ENCODE peak calls at places on chromosomes 16 and 17, in four cellular contexts. One of them, this sample, is unnamed.

GRCh38 chr17:5544115-5544514 is 40.2 kb downstream of the NLRP1 start:
- DNase-seq in kidney: no peak
- DNase-seq in transverse colon: no peak
- DNase-seq in brain microvascular endothelial cell: no peak
- DNase-seq in this sample: no peak

GRCh38 chr16:71540-72341 is 690 bp downstream of the RHBDF1 start:
- DNase-seq in kidney: peak
- DNase-seq in transverse colon: peak
- DNase-seq in brain microvascular endothelial cell: peak
- DNase-seq in this sample: no peak

GRCh38 chr16:4272114-4272954 is 489 bp downstream of the TFAP4 start:
- DNase-seq in kidney: peak
- DNase-seq in transverse colon: peak
- DNase-seq in brain microvascular endothelial cell: no peak
- DNase-seq in this sample: peak

GRCh38 chr17:1000597-1001490 is 3.9 kb downstream of the TIMM22 start:
- DNase-seq in kidney: peak
- DNase-seq in transverse colon: no peak
- DNase-seq in brain microvascular endothelial cell: peak
- DNase-seq in this sample: no peak

GRCh38 chr16:65069090-65069489 is 52.8 kb downstream of the CDH11 start:
- DNase-seq in kidney: no peak
- DNase-seq in transverse colon: no peak
- DNase-seq in brain microvascular endothelial cell: peak
- DNase-seq in this sample: no peak

GRCh38 chr16:57266531-57267268 is 17.8 kb downstream of the PLLP start:
- DNase-seq in kidney: peak
- DNase-seq in transverse colon: no peak
- DNase-seq in brain microvascular endothelial cell: no peak
- DNase-seq in this sample: no peak

GRCh38 chr17:43315858-43316521 is 82.2 kb upstream of the RNU2-1 start:
- DNase-seq in kidney: no peak
- DNase-seq in transverse colon: no peak
- DNase-seq in brain microvascular endothelial cell: no peak
- DNase-seq in this sample: no peak

GRCh38 chr16:17031484-17032268 is 439.1 kb downstream of the XYLT1 start:
- DNase-seq in kidney: no peak
- DNase-seq in transverse colon: no peak
- DNase-seq in brain microvascular endothelial cell: no peak
- DNase-seq in this sample: no peak

GRCh38 chr17:36939059-36939943 is 2.0 kb downstream of the LHX1 start:
- DNase-seq in kidney: no peak
- DNase-seq in transverse colon: no peak
- DNase-seq in brain microvascular endothelial cell: no peak
- DNase-seq in this sample: no peak

GRCh38 chr17:60573139-60573975 is 26.6 kb upstream of the PPM1D start:
- DNase-seq in kidney: no peak
- DNase-seq in transverse colon: no peak
- DNase-seq in brain microvascular endothelial cell: peak
- DNase-seq in this sample: no peak

GRCh38 chr16:65336169-65336568 is 214.3 kb upstream of the CDH11 start:
- DNase-seq in kidney: no peak
- DNase-seq in transverse colon: no peak
- DNase-seq in brain microvascular endothelial cell: peak
- DNase-seq in this sample: no peak

GRCh38 chr16:22786691-22787090 is 27.3 kb upstream of the HS3ST2 start:
- DNase-seq in kidney: no peak
- DNase-seq in transverse colon: no peak
- DNase-seq in brain microvascular endothelial cell: no peak
- DNase-seq in this sample: no peak

GRCh38 chr17:45091778-45092425 is 30.8 kb downstream of the NMT1 start:
- DNase-seq in kidney: no peak
- DNase-seq in transverse colon: no peak
- DNase-seq in brain microvascular endothelial cell: no peak
- DNase-seq in this sample: peak

GRCh38 chr16:11658896-11659708 is 9.2 kb upstream of the SNN start:
- DNase-seq in kidney: no peak
- DNase-seq in transverse colon: no peak
- DNase-seq in brain microvascular endothelial cell: no peak
- DNase-seq in this sample: no peak

GRCh38 chr17:32486091-32486700 is 597 bp upstream of the CDK5R1 start:
- DNase-seq in kidney: peak
- DNase-seq in transverse colon: peak
- DNase-seq in brain microvascular endothelial cell: no peak
- DNase-seq in this sample: peak

GRCh38 chr17:82648761-82649474 is 674 bp upstream of the WDR45B start:
- DNase-seq in kidney: peak
- DNase-seq in transverse colon: peak
- DNase-seq in brain microvascular endothelial cell: no peak
- DNase-seq in this sample: peak

GRCh38 chr17:80105762-80106161 is 4.4 kb downstream of the GAA start:
- DNase-seq in kidney: peak
- DNase-seq in transverse colon: peak
- DNase-seq in brain microvascular endothelial cell: peak
- DNase-seq in this sample: peak

GRCh38 chr17:65561394-65562205 is at the start of gene AXIN2:
- DNase-seq in kidney: peak
- DNase-seq in transverse colon: peak
- DNase-seq in brain microvascular endothelial cell: peak
- DNase-seq in this sample: peak

GRCh38 chr16:17510532-17510931 is 39.8 kb upstream of the XYLT1 start:
- DNase-seq in kidney: no peak
- DNase-seq in transverse colon: no peak
- DNase-seq in brain microvascular endothelial cell: no peak
- DNase-seq in this sample: no peak

GRCh38 chr16:8641671-8642070 is 20.2 kb downstream of the METTL22 start:
- DNase-seq in kidney: no peak
- DNase-seq in transverse colon: no peak
- DNase-seq in brain microvascular endothelial cell: no peak
- DNase-seq in this sample: peak

GRCh38 chr17:19002191-19002590 is 2.4 kb downstream of the FAM83G start:
- DNase-seq in kidney: no peak
- DNase-seq in transverse colon: no peak
- DNase-seq in brain microvascular endothelial cell: no peak
- DNase-seq in this sample: no peak

GRCh38 chr16:82350560-82350959 is 180.5 kb upstream of the MPHOSPH6 start:
- DNase-seq in kidney: no peak
- DNase-seq in transverse colon: no peak
- DNase-seq in brain microvascular endothelial cell: no peak
- DNase-seq in this sample: no peak

GRCh38 chr17:45090711-45091110 is 29.6 kb downstream of the NMT1 start:
- DNase-seq in kidney: no peak
- DNase-seq in transverse colon: no peak
- DNase-seq in brain microvascular endothelial cell: no peak
- DNase-seq in this sample: peak

GRCh38 chr16:25996052-25996451 is 304.3 kb downstream of the HS3ST4 start:
- DNase-seq in kidney: no peak
- DNase-seq in transverse colon: no peak
- DNase-seq in brain microvascular endothelial cell: no peak
- DNase-seq in this sample: no peak

DNA sequence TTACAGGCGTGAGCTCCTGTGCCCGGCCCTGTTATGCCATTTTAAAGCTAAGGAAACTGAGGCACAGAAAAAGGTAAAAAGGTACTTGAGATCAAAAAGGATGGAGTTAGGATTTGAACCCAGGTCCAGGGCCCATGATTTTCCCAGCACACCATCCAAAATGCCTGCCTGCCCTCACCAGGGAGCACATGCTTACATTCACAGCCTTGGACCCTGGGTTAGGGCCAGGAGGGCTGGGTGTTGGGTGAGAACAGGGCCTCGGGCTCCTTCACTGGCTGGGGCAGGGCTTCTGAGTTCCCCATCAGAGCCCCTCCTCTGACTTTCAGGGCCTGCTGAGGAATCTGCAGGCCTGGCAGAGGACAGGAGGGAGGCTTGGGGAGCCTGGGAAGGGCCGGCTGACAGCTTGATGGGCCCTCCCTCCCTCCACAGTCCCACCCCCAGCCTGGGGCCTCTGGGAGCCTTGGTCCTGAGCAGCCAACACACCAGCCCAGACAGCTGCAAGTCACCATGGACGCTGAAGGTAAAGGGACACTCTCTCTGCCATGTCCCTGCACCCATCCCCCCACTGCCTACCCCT is at the start of gene QPRT:
- DNase-seq in kidney: no peak
- DNase-seq in transverse colon: peak
- DNase-seq in brain microvascular endothelial cell: peak
- DNase-seq in this sample: no peak
- H3K4me3 ChIP-seq in kidney: peak
- H3K4me3 ChIP-seq in transverse colon: peak
- H3K4me3 ChIP-seq in brain microvascular endothelial cell: peak
- H3K4me3 ChIP-seq in this sample: no peak

GRCh38 chr17:41849251-41849990 is 11.8 kb downstream of the KLHL10 start:
- DNase-seq in kidney: no peak
- DNase-seq in transverse colon: no peak
- DNase-seq in brain microvascular endothelial cell: no peak
- DNase-seq in this sample: no peak

GRCh38 chr17:41844971-41845370 is 7.3 kb downstream of the KLHL10 start:
- DNase-seq in kidney: no peak
- DNase-seq in transverse colon: no peak
- DNase-seq in brain microvascular endothelial cell: no peak
- DNase-seq in this sample: no peak

DNA sequence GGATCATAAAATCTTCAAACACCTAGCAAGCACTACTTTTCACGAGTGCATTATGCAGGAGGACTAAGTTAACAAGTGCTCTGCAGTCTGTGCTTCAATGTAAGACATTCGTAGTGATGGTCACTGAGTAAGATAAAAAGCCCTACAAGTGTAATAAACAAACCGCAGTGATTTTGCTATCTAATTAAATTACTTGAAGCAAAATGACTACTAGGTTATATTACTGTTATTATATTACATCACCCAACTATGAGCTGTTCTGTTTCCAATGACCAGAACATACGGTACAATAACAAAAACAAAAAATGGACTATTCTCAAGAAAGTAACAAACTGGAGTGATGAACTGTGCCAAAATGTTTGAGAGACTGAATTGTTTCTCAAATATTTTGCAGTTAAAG is 11.2 kb downstream of the KLHL10 start:
- DNase-seq in kidney: no peak
- DNase-seq in transverse colon: no peak
- DNase-seq in brain microvascular endothelial cell: no peak
- DNase-seq in this sample: no peak
- H3K4me3 ChIP-seq in kidney: no peak
- H3K4me3 ChIP-seq in transverse colon: no peak
- H3K4me3 ChIP-seq in brain microvascular endothelial cell: no peak
- H3K4me3 ChIP-seq in this sample: no peak

GRCh38 chr17:2023692-2024571 is 1.2 kb downstream of the RTN4RL1 start:
- DNase-seq in kidney: no peak
- DNase-seq in transverse colon: peak
- DNase-seq in brain microvascular endothelial cell: no peak
- DNase-seq in this sample: no peak

GRCh38 chr17:2022647-2023046 is 2.5 kb downstream of the RTN4RL1 start:
- DNase-seq in kidney: no peak
- DNase-seq in transverse colon: no peak
- DNase-seq in brain microvascular endothelial cell: no peak
- DNase-seq in this sample: no peak

GRCh38 chr17:2018716-2019490 is 6.2 kb downstream of the RTN4RL1 start:
- DNase-seq in kidney: no peak
- DNase-seq in transverse colon: no peak
- DNase-seq in brain microvascular endothelial cell: no peak
- DNase-seq in this sample: no peak

GRCh38 chr17:2023256-2023655 is 1.9 kb downstream of the RTN4RL1 start:
- DNase-seq in kidney: no peak
- DNase-seq in transverse colon: no peak
- DNase-seq in brain microvascular endothelial cell: no peak
- DNase-seq in this sample: no peak

DNA sequence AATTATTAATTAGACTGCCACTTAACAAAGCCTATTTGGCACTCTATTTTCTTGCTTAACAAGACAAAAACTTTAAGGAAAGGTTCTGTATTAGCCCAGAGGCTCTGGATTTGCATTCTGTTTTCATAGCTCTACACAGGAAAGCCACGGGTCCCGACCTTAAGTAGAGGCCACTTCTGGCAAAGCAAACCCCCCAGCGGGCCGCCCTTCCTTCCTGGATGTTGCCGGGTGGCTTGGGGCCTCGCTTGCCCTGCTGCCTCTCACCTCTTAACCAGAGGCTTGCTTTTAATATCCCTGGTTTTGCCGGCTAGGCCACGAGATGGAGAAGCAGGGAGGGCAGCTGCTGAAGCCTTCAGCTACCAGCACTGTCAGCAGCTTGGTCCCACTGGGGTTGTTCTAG is 4.4 kb downstream of the RTN4RL1 start:
- DNase-seq in kidney: no peak
- DNase-seq in transverse colon: no peak
- DNase-seq in brain microvascular endothelial cell: no peak
- DNase-seq in this sample: peak
- H3K4me3 ChIP-seq in kidney: no peak
- H3K4me3 ChIP-seq in transverse colon: no peak
- H3K4me3 ChIP-seq in brain microvascular endothelial cell: no peak
- H3K4me3 ChIP-seq in this sample: no peak

DNA sequence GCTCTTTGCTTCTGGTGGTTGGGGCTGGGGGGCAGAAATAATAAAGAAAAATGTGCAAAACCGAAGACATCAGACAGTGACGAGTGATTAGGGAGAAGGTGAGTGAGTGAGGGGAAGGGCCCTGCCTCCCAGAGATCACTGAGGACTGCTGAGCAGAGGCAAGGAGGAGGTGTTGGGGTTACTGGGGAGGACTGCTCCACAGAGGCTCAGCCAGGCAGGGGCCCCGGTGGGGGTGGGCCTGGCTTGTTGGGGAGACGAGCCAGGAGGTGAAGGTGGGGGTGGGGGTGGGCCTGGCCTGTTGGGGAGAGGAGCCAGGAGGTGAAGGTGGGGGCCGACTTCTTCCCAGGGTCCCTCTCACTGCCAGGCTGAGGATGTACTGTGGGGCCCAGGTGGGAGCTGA is 2.0 kb upstream of the DEF8 start:
- DNase-seq in kidney: no peak
- DNase-seq in transverse colon: no peak
- DNase-seq in brain microvascular endothelial cell: no peak
- DNase-seq in this sample: no peak
- H3K4me3 ChIP-seq in kidney: no peak
- H3K4me3 ChIP-seq in transverse colon: no peak
- H3K4me3 ChIP-seq in brain microvascular endothelial cell: no peak
- H3K4me3 ChIP-seq in this sample: no peak

GRCh38 chr17:66675991-66676371 is 158.9 kb upstream of the CACNG5 start:
- DNase-seq in kidney: no peak
- DNase-seq in transverse colon: no peak
- DNase-seq in brain microvascular endothelial cell: no peak
- DNase-seq in this sample: no peak
- H3K4me3 ChIP-seq in kidney: no peak
- H3K4me3 ChIP-seq in transverse colon: no peak
- H3K4me3 ChIP-seq in brain microvascular endothelial cell: no peak
- H3K4me3 ChIP-seq in this sample: no peak

This sample was measured in spleen.